ENCODE peak calls at places on chromosome 7, in eight cellular contexts. Y is occipital lobe, A is HEK293T, X is RWPE1, D is GM20000, B is C1 segment of cervical spinal cord, I is NCI-H1417, T is mesenchymal stem cell. O is an unnamed sample.

GRCh38 chr7:34371922-34372321 is 286.1 kb upstream of the NPSR1 start:
- DNase-seq in T (no peak), D (no peak), Y (no peak), A (no peak), B (no peak), X (no peak), I (no peak), O (no peak)

GRCh38 chr7:138590154-138590553 is 111.0 kb downstream of the SVOPL start:
- DNase-seq in A (no peak), B (no peak), T (no peak), I (no peak), Y (no peak), D (no peak), X (no peak), O (no peak)

GRCh38 chr7:107446531-107446930 is 23.3 kb upstream of the GPR22 start:
- DNase-seq in B (no peak), D (no peak), X (no peak), I (no peak), Y (no peak), T (peak), A (no peak), O (no peak)

GRCh38 chr7:105388373-105389089 is at the start of gene SRPK2:
- DNase-seq in B (peak), T (peak), I (peak), D (peak), X (peak), A (peak), Y (peak), O (no peak)

GRCh38 chr7:96388166-96388565 is 66.3 kb upstream of the SLC25A13 start:
- DNase-seq in D (no peak), A (no peak), X (peak), Y (no peak), T (peak), I (peak), B (no peak), O (no peak)

GRCh38 chr7:85010306-85010705 is 176.6 kb downstream of the SEMA3D start:
- DNase-seq in T (no peak), D (no peak), A (no peak), X (no peak), B (no peak), I (peak), Y (no peak), O (no peak)

GRCh38 chr7:44891372-44891771 is 6.0 kb upstream of the PURB start:
- DNase-seq in I (no peak), B (no peak), Y (no peak), T (no peak), D (no peak), A (no peak), X (no peak), O (no peak)

GRCh38 chr7:101386558-101387199 is 24.0 kb downstream of the COL26A1 start:
- DNase-seq in Y (no peak), A (peak), T (peak), X (no peak), B (no peak), I (peak), D (no peak), O (no peak)

GRCh38 chr7:3301831-3302618 is 973 bp downstream of the SDK1 start:
- DNase-seq in T (peak), B (no peak), X (peak), A (peak), I (peak), Y (peak), D (peak), O (peak)

GRCh38 chr7:137801003-137801402 is 45.8 kb downstream of the DGKI start:
- DNase-seq in T (peak), D (no peak), A (no peak), Y (no peak), B (no peak), X (peak), I (no peak), O (no peak)

GRCh38 chr7:1664711-1665591 is 5.1 kb upstream of the ELFN1 start:
- DNase-seq in X (peak), T (peak), I (peak), B (no peak), D (peak), Y (peak), A (peak), O (peak)

GRCh38 chr7:45962861-45963260 is 41.8 kb upstream of the IGFBP3 start:
- DNase-seq in A (no peak), T (no peak), X (no peak), I (no peak), B (no peak), Y (no peak), D (no peak), O (no peak)

GRCh38 chr7:36617408-36617807 is 106.9 kb downstream of the AOAH start:
- DNase-seq in I (no peak), D (no peak), Y (no peak), T (no peak), X (no peak), B (no peak), A (no peak), O (no peak)

GRCh38 chr7:135260470-135260869 is 26.8 kb downstream of the STRA8 start:
- DNase-seq in D (no peak), B (no peak), T (no peak), X (no peak), A (peak), I (no peak), Y (no peak), O (no peak)

GRCh38 chr7:151408839-151409554 is 841 bp downstream of the WDR86 start:
- DNase-seq in B (no peak), Y (no peak), A (no peak), T (peak), X (no peak), I (peak), D (no peak), O (no peak)

GRCh38 chr7:22700559-22701002 is 26.4 kb upstream of the IL6 start:
- DNase-seq in B (no peak), X (no peak), T (peak), I (no peak), D (no peak), A (no peak), Y (no peak), O (no peak)

GRCh38 chr7:29494350-29494749 is 69.3 kb upstream of the PRR15 start:
- DNase-seq in A (no peak), I (no peak), X (no peak), B (no peak), Y (no peak), D (no peak), T (peak), O (no peak)

GRCh38 chr7:99313204-99313573 is 12.5 kb upstream of the ARPC1A start:
- DNase-seq in T (no peak), D (no peak), I (no peak), A (no peak), Y (no peak), X (no peak), B (no peak), O (no peak)

GRCh38 chr7:129949292-129950133 is 3.2 kb downstream of the UBE2H start:
- DNase-seq in X (peak), B (peak), T (peak), Y (no peak), D (peak), I (peak), A (no peak), O (no peak)

GRCh38 chr7:33874943-33875342 is 30.4 kb upstream of the BMPER start:
- DNase-seq in X (no peak), I (no peak), B (no peak), T (peak), D (no peak), Y (no peak), A (no peak), O (peak)

GRCh38 chr7:47783456-47784240 is 164.6 kb downstream of the PKD1L1 start:
- DNase-seq in A (no peak), I (no peak), X (peak), D (no peak), T (peak), Y (no peak), B (no peak), O (peak)

GRCh38 chr7:31027161-31027965 is 24.7 kb upstream of the ADCYAP1R1 start:
- DNase-seq in I (peak), X (no peak), B (no peak), A (no peak), T (peak), D (peak), Y (peak), O (no peak)

O was measured in T1000.